ENCODE peak calls at places on chromosomes 5 and 9, in four cellular contexts. J is K562, X is HepG2, G is SK-N-SH. B is an unnamed sample.

GRCh38 chr5:148343049-148343413 is 7.7 kb downstream of the SPINK9 start:
- DNase-seq in J (peak), X (no peak), G (no peak), B (no peak)

GRCh38 chr5:6405591-6405990 is 27.2 kb upstream of the MED10 start:
- DNase-seq in J (no peak), X (no peak), G (no peak), B (no peak)

GRCh38 chr5:124732349-124732875 is 14.0 kb downstream of the ZNF608 start:
- DNase-seq in J (no peak), X (no peak), G (no peak), B (no peak)

GRCh38 chr9:132590318-132591182 is 8.1 kb downstream of the BARHL1 start:
- DNase-seq in J (no peak), X (no peak), G (peak), B (no peak)

GRCh38 chr5:118553662-118554061 is 434.7 kb downstream of the DTWD2 start:
- DNase-seq in J (no peak), X (no peak), G (no peak), B (no peak)

GRCh38 chr5:45414620-45415551 is 281.3 kb downstream of the HCN1 start:
- DNase-seq in J (no peak), X (no peak), G (no peak), B (no peak)

GRCh38 chr5:178186417-178186816 is 754 bp downstream of the GMCL2 start:
- DNase-seq in J (no peak), X (no peak), G (peak), B (no peak)

GRCh38 chr5:57246426-57246825 is 72.6 kb downstream of the GPBP1 start:
- DNase-seq in J (no peak), X (no peak), G (no peak), B (no peak)

GRCh38 chr5:35826561-35826960 is 30.1 kb upstream of the IL7R start:
- DNase-seq in J (no peak), X (no peak), G (no peak), B (no peak)

GRCh38 chr9:79221084-79221483 is 350.7 kb upstream of the TLE4 start:
- DNase-seq in J (no peak), X (no peak), G (no peak), B (no peak)

GRCh38 chr5:102823441-102823874 is 68.4 kb downstream of the PAM start:
- DNase-seq in J (no peak), X (no peak), G (no peak), B (no peak)

GRCh38 chr9:114287001-114287762 is 35.7 kb upstream of the ORM1 start:
- DNase-seq in J (no peak), X (no peak), G (no peak), B (no peak)

GRCh38 chr9:121684381-121685145 is 33.1 kb downstream of the DAB2IP start:
- DNase-seq in J (peak), X (no peak), G (peak), B (peak)

DNA sequence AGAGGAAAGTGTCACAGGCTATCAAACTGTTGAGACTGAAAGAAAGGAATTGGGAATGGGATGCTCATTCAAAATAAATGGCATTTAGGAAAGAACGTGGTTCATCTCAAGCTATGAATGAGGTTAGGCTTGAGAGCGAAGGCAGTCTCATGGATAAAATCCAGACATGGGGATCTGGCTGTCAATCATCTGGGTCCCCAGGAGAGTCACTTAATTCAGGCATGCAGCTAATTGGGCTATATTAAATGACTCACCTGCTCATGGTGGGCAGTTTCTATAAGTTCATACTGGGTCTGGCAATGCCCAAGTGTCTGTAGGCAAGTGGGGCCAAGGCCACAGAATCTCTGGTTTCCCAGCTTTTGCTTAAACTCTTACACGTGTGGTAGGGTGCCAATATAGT is 286.5 kb upstream of the SEMA6A start:
- DNase-seq in J (no peak), X (no peak), G (no peak), B (no peak)
- TF ChIP-seq JUND in J (no peak), X (no peak), G (no peak), B (no peak)

GRCh38 chr9:34252670-34253459 is 74.0 kb downstream of the UBAP1 start:
- DNase-seq in J (peak), X (peak), G (peak), B (peak)
- TF ChIP-seq JUND in J (no peak), X (no peak), G (no peak), B (no peak)

GRCh38 chr9:82133973-82134372 is 145.4 kb downstream of the SPATA31D1 start:
- DNase-seq in J (no peak), X (no peak), G (no peak), B (no peak)
- TF ChIP-seq JUND in J (no peak), X (no peak), G (no peak), B (no peak)

GRCh38 chr9:111955048-111955447 is 58.4 kb downstream of the UGCG start:
- DNase-seq in J (no peak), X (no peak), G (no peak), B (no peak)

GRCh38 chr9:111948958-111949357 is 52.3 kb downstream of the UGCG start:
- DNase-seq in J (no peak), X (no peak), G (no peak), B (no peak)

GRCh38 chr9:111953444-111953843 is 56.8 kb downstream of the UGCG start:
- DNase-seq in J (no peak), X (no peak), G (no peak), B (no peak)

GRCh38 chr9:111949919-111950318 is 53.3 kb downstream of the UGCG start:
- DNase-seq in J (no peak), X (no peak), G (no peak), B (no peak)

GRCh38 chr9:111952559-111952958 is 55.9 kb downstream of the UGCG start:
- DNase-seq in J (no peak), X (no peak), G (no peak), B (no peak)
- TF ChIP-seq JUND in J (no peak), X (no peak), G (no peak), B (no peak)

DNA sequence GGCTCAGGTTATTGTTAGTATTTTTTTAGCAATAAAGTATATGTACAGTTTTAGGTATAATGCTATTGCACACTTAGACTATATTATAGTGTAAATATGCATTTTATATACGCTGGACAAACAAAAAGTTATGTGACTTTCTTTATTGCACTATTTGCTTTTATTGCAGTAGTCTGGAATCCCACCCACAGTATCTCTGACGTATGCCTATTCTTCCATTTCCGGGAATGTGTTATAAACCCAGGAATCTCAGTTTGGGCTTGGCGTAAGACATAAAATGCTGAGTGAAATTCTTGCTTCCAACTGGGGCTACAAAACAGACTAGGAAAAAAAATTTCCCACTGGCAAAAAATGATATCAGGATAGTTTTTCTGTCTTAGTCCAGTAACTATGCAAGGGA is 119.1 kb downstream of the HTR1A start:
- DNase-seq in J (no peak), X (no peak), G (no peak), B (no peak)
- TF ChIP-seq JUND in J (no peak), X (no peak), G (no peak), B (no peak)

DNA sequence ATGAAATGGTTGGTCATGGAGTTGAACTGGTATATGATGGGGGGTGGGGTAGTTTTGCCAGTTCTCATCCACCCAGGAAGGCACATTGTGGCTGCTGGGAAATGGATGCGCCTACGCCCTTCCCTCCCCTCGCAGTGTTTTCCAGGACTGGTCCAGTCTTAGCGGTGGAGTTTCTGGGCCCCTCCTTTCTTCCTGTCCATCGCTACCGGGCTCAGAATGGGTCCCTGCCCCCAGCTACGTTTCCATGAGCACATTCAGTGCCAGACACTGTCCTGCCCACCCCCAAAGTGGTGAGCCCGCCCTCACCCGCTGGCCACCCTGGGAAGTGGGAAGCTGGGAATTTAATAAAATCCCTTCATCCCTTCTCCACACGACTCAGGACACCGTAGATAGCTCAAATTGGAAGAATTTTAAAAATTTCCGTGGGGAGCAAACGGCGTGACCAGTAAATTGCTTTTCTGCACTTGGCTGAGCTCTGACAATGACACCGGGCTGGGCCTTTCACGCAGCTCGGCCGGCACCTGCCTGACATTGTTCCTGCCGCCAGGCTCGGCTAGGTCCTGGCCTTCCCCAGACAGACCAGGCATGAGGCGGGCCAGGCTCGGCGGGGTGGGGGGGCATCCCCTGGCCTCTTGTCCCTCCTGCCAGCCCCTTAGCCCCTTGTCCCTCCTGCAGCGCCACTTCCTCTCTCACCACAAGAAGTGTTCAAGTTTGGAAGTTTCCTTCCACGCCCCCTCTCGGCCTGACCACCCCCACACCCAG is 3.6 kb downstream of the FGF18 start:
- DNase-seq in J (no peak), X (no peak), G (peak), B (no peak)
- TF ChIP-seq JUND in J (no peak), X (no peak), G (no peak), B (no peak)

DNA sequence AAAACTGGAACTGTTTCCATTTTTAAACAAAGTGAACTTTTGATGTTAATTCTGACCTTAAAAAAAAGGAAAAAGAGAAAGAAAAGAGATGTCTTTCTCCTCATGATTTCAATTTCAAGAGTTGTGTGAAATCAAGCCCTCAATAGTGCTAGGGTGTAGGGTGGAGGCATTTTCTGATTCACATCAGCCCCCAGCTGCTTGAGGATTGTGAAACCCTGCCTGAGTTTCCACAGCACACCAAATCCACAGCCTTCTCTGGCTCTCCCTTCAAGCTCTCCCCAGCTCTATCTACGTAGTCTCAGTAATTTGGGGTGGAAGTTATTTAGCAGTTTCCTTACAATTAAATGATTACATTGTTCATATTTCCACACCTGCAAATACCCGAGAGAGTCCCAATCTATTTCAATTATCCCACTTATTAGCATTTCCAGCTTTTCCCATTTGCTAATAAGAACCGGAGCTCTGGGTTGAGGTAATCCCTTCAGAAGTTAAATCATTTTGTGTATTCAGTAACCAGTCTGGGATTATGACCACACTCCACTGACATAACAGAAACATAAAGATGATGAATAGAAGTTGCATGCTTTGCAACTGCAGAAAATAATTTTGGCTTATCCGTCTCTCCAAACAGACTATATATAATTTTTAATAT is 54.9 kb downstream of the MTX3 start:
- DNase-seq in J (no peak), X (no peak), G (no peak), B (no peak)
- TF ChIP-seq JUND in J (no peak), X (no peak), G (no peak), B (no peak)

GRCh38 chr9:128027166-128027539 is 40.0 kb downstream of the NAIF1 start:
- DNase-seq in J (no peak), X (no peak), G (no peak), B (no peak)
- TF ChIP-seq JUND in J (no peak), X (no peak), G (no peak), B (no peak)

DNA sequence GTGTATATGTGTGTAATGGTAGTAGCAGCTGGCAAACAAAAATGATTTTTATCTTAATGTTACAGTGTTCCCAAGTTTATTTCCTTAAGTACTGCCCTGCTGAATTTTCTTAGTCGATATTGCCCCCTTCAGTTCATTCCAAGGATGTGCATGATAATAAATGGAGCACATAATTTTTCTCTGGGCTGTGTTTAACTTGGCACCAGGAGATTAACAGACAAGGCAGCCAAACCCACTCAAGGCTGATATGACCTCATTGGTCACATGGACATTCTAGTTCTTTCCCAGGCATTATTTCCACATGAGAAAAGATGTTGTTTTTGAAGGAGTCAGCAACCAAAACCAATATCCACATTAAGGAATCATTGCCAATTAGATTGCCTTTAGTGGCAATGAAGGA is 61.8 kb downstream of the COX7C start:
- DNase-seq in J (peak), X (peak), G (peak), B (peak)
- TF ChIP-seq JUND in J (peak), X (no peak), G (no peak), B (no peak)

GRCh38 chr9:127856094-127856740 is 1.8 kb upstream of the ENG start:
- DNase-seq in J (no peak), X (no peak), G (no peak), B (no peak)

GRCh38 chr9:127852829-127853228 is 1.6 kb downstream of the ENG start:
- DNase-seq in J (no peak), X (no peak), G (no peak), B (no peak)

GRCh38 chr9:127855522-127855921 is 1.1 kb upstream of the ENG start:
- DNase-seq in J (no peak), X (no peak), G (no peak), B (no peak)

GRCh38 chr9:127853312-127854168 is 918 bp downstream of the ENG start:
- DNase-seq in J (no peak), X (no peak), G (peak), B (no peak)

DNA sequence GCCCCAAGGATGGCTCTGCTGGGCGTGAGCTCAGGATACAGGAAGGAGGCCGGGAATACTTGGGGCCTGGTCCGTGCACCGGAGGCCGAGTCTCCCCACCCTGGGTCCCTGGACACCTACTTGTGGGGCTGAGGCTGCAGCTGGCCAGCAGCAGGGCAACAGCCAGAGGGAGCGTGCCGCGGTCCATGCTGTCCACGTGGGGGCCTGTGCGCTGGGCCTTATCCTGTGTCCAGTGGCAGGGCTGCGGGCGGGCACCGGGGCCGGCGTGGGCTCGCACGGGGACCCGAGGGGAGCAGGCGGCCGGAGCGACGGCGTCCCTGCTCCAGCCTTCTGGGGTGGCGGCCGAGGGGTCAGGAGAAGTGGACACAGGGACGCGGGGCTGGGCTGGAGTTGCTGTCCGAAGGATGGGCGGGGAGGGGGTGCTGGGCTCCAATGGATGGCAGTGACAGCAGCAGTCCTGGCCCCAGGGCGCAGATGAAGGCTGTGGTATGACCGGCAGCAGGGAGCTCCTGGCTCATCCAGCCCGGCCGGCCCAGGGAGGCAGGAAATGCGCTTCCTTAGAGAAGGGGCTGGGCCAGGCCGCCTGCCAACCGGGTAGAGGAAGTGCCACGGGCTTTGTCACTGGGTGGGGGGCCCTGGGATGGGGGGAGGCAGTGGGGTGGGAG is at the start of gene ENG:
- DNase-seq in J (no peak), X (no peak), G (peak), B (peak)
- TF ChIP-seq JUND in J (no peak), X (no peak), G (no peak), B (no peak)